ENCODE peak calls at places on chromosomes 6 and 20, in four cellular contexts. X is GM03348, O is iris pigment epithelial cell, A is psoas muscle. I is an unnamed sample.

GRCh38 chr20:62056975-62057374 is 8.7 kb downstream of the TAF4 start:
- DNase-seq in O (no peak), A (no peak), X (no peak), I (no peak)

GRCh38 chr6:44058617-44059358 is 68.5 kb downstream of the MRPL14 start:
- DNase-seq in X (peak; percentile 93), O (peak; percentile 100), A (peak; percentile 88), I (peak; percentile 92)

GRCh38 chr6:125358898-125359297 is 57.1 kb upstream of the HDDC2 start:
- DNase-seq in A (no peak), X (no peak), O (no peak), I (no peak)

GRCh38 chr6:11120273-11121005 is 8.9 kb upstream of the ERVFRD-1 start:
- DNase-seq in X (no peak), A (no peak), O (peak; percentile 78), I (no peak)

GRCh38 chr20:46111028-46111835 is 6.9 kb upstream of the CD40 start:
- DNase-seq in O (no peak), A (no peak), X (no peak), I (peak; percentile 75)

GRCh38 chr6:5302995-5303622 is 41.8 kb downstream of the FARS2 start:
- DNase-seq in A (peak; percentile 28), O (peak; percentile 36), X (peak; percentile 17), I (no peak)

GRCh38 chr6:106360989-106361430 is 493 bp downstream of the CRYBG1 start:
- DNase-seq in A (peak; percentile 12), X (peak; percentile 13), O (no peak), I (peak; percentile 75)

GRCh38 chr6:157210954-157211353 is 112.4 kb downstream of the TMEM242 start:
- DNase-seq in X (no peak), O (no peak), A (no peak), I (no peak)

GRCh38 chr20:32473231-32474008 is 111.7 kb downstream of the NOL4L start:
- DNase-seq in X (no peak), A (no peak), O (no peak), I (no peak)

GRCh38 chr20:3105256-3106137 is 21.0 kb upstream of the AVP start:
- DNase-seq in A (no peak), O (no peak), X (no peak), I (no peak)

GRCh38 chr6:147203311-147204059 is 732 bp upstream of the STXBP5 start:
- DNase-seq in X (peak; percentile 98), A (peak; percentile 74), O (peak; percentile 83), I (peak; percentile 83)

GRCh38 chr6:28673800-28674671 is 148.4 kb downstream of the GPX5 start:
- DNase-seq in O (peak; percentile 71), A (no peak), X (peak; percentile 65), I (no peak)

GRCh38 chr6:133918208-133918930 is 29.5 kb downstream of the TCF21 start:
- DNase-seq in A (no peak), O (no peak), X (no peak), I (no peak)

GRCh38 chr20:57470666-57471495 is 54.1 kb downstream of the CTCFL start:
- DNase-seq in X (no peak), A (no peak), O (no peak), I (peak; percentile 24)

GRCh38 chr6:76885861-76886301 is 577.4 kb downstream of the HTR1B start:
- DNase-seq in X (peak; percentile 5), A (no peak), O (peak; percentile 31), I (no peak)

GRCh38 chr20:51469578-51470520 is 72.7 kb downstream of the NFATC2 start:
- DNase-seq in A (no peak), O (no peak), X (no peak), I (no peak)

GRCh38 chr6:169589293-169589692 is 112.5 kb downstream of the WDR27 start:
- DNase-seq in X (no peak), A (no peak), O (peak; percentile 77), I (no peak)

GRCh38 chr20:50491168-50491567 is 19.0 kb upstream of the PTPN1 start:
- DNase-seq in O (no peak), A (no peak), X (no peak), I (no peak)

GRCh38 chr20:63385819-63386218 is 24.7 kb upstream of the CHRNA4 start:
- DNase-seq in A (no peak), O (no peak), X (no peak), I (no peak)